ENCODE peak calls at places on chromosomes 16 and 17, in six cellular contexts. O is OCI-LY7; X is MM.1S; V is stimulated activated CD4-positive, alpha-beta T cell treated with anti-CD3 and anti-CD28 coated beads, Interleukin-1b, Interleukin-23, amount 100 ng/mL, for 4 hours; G is effector CD4-positive, alpha-beta T cell; Z is activated CD4-positive, alpha-beta T cell treated with anti-CD3 and anti-CD28 coated beads for 24 hours. L is an unnamed sample.

GRCh38 chr17:80920406-80920805 is 71.2 kb upstream of the CHMP6 start:
- DNase-seq in O (no peak), X (no peak), V (no peak), G (no peak), Z (no peak), L (no peak)

GRCh38 chr16:19095699-19096098 is 18.1 kb upstream of the ITPRIPL2 start:
- DNase-seq in O (no peak), X (no peak), V (no peak), G (no peak), Z (no peak), L (no peak)

GRCh38 chr17:75691371-75692290 is 24.5 kb downstream of the SAP30BP start:
- DNase-seq in O (no peak), X (no peak), V (no peak), G (no peak), Z (peak), L (no peak)

GRCh38 chr17:73940511-73940910 is 263.0 kb upstream of the RPL38 start:
- DNase-seq in O (no peak), X (no peak), V (no peak), G (no peak), Z (no peak), L (no peak)

GRCh38 chr16:68289621-68290329 is 21.0 kb downstream of the SLC7A6OS start:
- DNase-seq in O (peak), X (no peak), V (no peak), G (no peak), Z (peak), L (peak)

GRCh38 chr16:86565644-86566511 is 751 bp upstream of the FOXC2 start:
- DNase-seq in O (no peak), X (no peak), V (no peak), G (no peak), Z (no peak), L (no peak)

GRCh38 chr17:16477255-16477654 is 14.7 kb downstream of the LRRC75A start:
- DNase-seq in O (no peak), X (no peak), V (no peak), G (no peak), Z (no peak), L (no peak)

GRCh38 chr17:31907342-31907975 is 6.0 kb upstream of the UTP6 start:
- DNase-seq in O (no peak), X (no peak), V (no peak), G (no peak), Z (no peak), L (no peak)

GRCh38 chr17:79519152-79519523 is 91.7 kb downstream of the RBFOX3 start:
- DNase-seq in O (no peak), X (no peak), V (no peak), G (no peak), Z (no peak), L (no peak)

GRCh38 chr16:17803625-17804410 is 333.1 kb upstream of the XYLT1 start:
- DNase-seq in O (no peak), X (no peak), V (no peak), G (no peak), Z (no peak), L (no peak)

GRCh38 chr16:58638148-58639036 is 8.8 kb upstream of the CNOT1 start:
- DNase-seq in O (no peak), X (no peak), V (no peak), G (no peak), Z (no peak), L (no peak)

GRCh38 chr16:66549284-66550131 is at the start of gene TK2:
- DNase-seq in O (peak), X (peak), V (peak), G (peak), Z (peak), L (peak)

GRCh38 chr16:78727536-78727935 is 628.1 kb downstream of the WWOX start:
- DNase-seq in O (no peak), X (no peak), V (no peak), G (no peak), Z (no peak), L (no peak)

GRCh38 chr16:89168381-89169189 is 3.0 kb upstream of the CDH15 start:
- DNase-seq in O (peak), X (no peak), V (no peak), G (no peak), Z (no peak), L (no peak)

GRCh38 chr16:1534021-1535020 is 855 bp downstream of the TMEM204 start:
- DNase-seq in O (no peak), X (no peak), V (no peak), G (no peak), Z (peak), L (peak)

GRCh38 chr17:8053600-8053999 is 14.7 kb downstream of the ALOX15B start:
- DNase-seq in O (no peak), X (no peak), V (no peak), G (no peak), Z (no peak), L (no peak)

GRCh38 chr17:30170415-30170987 is 53.9 kb downstream of the NSRP1 start:
- DNase-seq in O (no peak), X (peak), V (no peak), G (no peak), Z (no peak), L (no peak)

GRCh38 chr16:67548265-67549126 is 13.8 kb upstream of the CTCF start:
- DNase-seq in O (peak), X (peak), V (no peak), G (no peak), Z (no peak), L (no peak)

L was measured in CD8-positive, alpha-beta memory T cell.